ENCODE peak calls at places on chromosomes 4 and X, in six cellular contexts. J is PC-9, X is tibial nerve, D is right cardiac atrium, M is HCT116, C is K562. Q is an unnamed sample. For H3K4me1, the result is how much of the 10 kb centered on the place peaks cover.

GRCh38 chrX:16963216-16963615 is 16.8 kb downstream of the REPS2 start:
- DNase-seq in J (peak), X (no peak), C (no peak), D (no peak), M (no peak), Q (no peak)

GRCh38 chr4:65747386-65747785 is 77.1 kb upstream of the EPHA5 start:
- DNase-seq in M (no peak), C (no peak), D (no peak), X (no peak), J (no peak), Q (no peak)

GRCh38 chr4:28278676-28279075 is 1418.0 kb downstream of the STIM2 start:
- DNase-seq in X (no peak), J (no peak), C (no peak), D (no peak), M (no peak), Q (no peak)

GRCh38 chr4:187767687-187768086 is 227.9 kb upstream of the ZFP42 start:
- DNase-seq in D (no peak), C (no peak), M (no peak), X (no peak), J (no peak), Q (no peak)

GRCh38 chr4:40672528-40673522 is 43.2 kb upstream of the RBM47 start:
- DNase-seq in C (no peak), X (peak), M (peak), D (no peak), J (peak), Q (no peak)

GRCh38 chr4:168587326-168588125 is 90.7 kb downstream of the PALLD start:
- DNase-seq in X (peak), J (peak), D (peak), M (peak), C (no peak), Q (no peak)

GRCh38 chr4:103996059-103996458 is 276.3 kb upstream of the TACR3 start:
- DNase-seq in X (no peak), D (no peak), J (no peak), C (no peak), M (peak), Q (no peak)

GRCh38 chrX:115504167-115504566 is 56.8 kb upstream of the PLS3 start:
- DNase-seq in J (no peak), C (no peak), X (no peak), D (no peak), M (no peak), Q (no peak)

GRCh38 chrX:9786839-9787635 is 808 bp downstream of the SHROOM2 start:
- DNase-seq in D (peak), X (no peak), M (no peak), C (no peak), J (no peak), Q (no peak)

GRCh38 chr4:109334129-109334528 is 31.7 kb upstream of the COL25A1 start:
- DNase-seq in J (no peak), D (no peak), M (no peak), C (no peak), X (no peak), Q (no peak)

GRCh38 chr4:182749768-182750167 is 167.4 kb downstream of the DCTD start:
- DNase-seq in X (no peak), D (no peak), M (no peak), C (no peak), J (no peak), Q (no peak)

GRCh38 chr4:104693601-104694201 is 199.0 kb upstream of the CXXC4 start:
- DNase-seq in C (no peak), X (no peak), M (peak), D (no peak), J (no peak), Q (no peak)

GRCh38 chr4:52824603-52825310 is 37.4 kb upstream of the RASL11B start:
- DNase-seq in M (no peak), D (peak), X (no peak), J (no peak), C (no peak), Q (no peak)

GRCh38 chrX:138858946-138859345 is 147.4 kb upstream of the FGF13 start:
- DNase-seq in M (no peak), J (no peak), C (no peak), D (no peak), X (no peak), Q (no peak)

GRCh38 chr4:71978192-71978845 is 53.5 kb upstream of the NPFFR2 start:
- DNase-seq in C (no peak), X (no peak), J (no peak), D (no peak), M (no peak), Q (no peak)

GRCh38 chr4:61194601-61195000 is 5.5 kb upstream of the ADGRL3 start:
- DNase-seq in D (no peak), M (no peak), C (no peak), J (no peak), X (no peak), Q (no peak)

GRCh38 chrX:103831803-103832544 is at the start of gene RAB9B:
- DNase-seq in M (no peak), C (peak), D (peak), J (no peak), X (peak), Q (peak)

GRCh38 chr4:76589872-76590846 is 155.1 kb downstream of the SHROOM3 start:
- DNase-seq in C (no peak), X (no peak), J (peak), M (peak), D (peak), Q (no peak)

GRCh38 chrX:22192419-22193086 is 80.2 kb upstream of the CBLL2 start:
- DNase-seq in C (peak), M (peak), X (peak), D (peak), J (no peak), Q (peak)

GRCh38 chr4:182188622-182189021 is 54.6 kb upstream of the TENM3 start:
- DNase-seq in J (no peak), X (no peak), M (no peak), D (no peak), C (no peak), Q (no peak)

GRCh38 chrX:115553171-115553570 is 7.8 kb upstream of the PLS3 start:
- DNase-seq in M (no peak), C (no peak), D (no peak), J (no peak), X (no peak), Q (no peak)

GRCh38 chr4:110371016-110371795 is 104.7 kb upstream of the ENPEP start:
- DNase-seq in C (no peak), D (no peak), J (no peak), X (no peak), M (no peak), Q (no peak)

GRCh38 chr4:8319731-8320385 is 50.3 kb downstream of the HTRA3 start:
- DNase-seq in M (no peak), D (peak), C (no peak), X (no peak), J (no peak), Q (no peak)
- H3K4me1 ChIP-seq in M (under half), D (under half), C (under half), X (under half), J (under half), Q (under half)

GRCh38 chr4:106583108-106583507 is 214.5 kb upstream of the GIMD1 start:
- DNase-seq in J (no peak), D (no peak), C (no peak), M (no peak), X (no peak), Q (no peak)
- H3K4me1 ChIP-seq in J (under half), D (under half), C (under half), M (under half), X (under half), Q (under half)

DNA sequence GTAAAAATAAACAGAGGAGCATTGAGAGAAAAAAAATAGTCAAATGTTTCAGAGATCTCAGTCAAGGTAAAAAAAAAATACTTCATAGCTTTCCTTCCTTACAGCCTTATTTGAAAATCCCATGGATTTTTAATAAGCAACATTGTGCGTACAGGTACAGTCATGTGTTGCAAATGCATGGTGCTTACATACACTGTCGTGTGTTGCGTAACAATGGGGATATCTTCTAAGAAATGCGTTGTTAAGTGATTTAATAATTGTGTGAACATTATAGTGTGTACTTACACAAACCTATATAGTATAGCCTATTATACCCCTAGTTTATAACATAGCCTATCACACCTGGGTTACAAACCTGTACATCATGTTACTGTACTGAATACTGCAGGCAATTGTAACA is 172.0 kb downstream of the UGT8 start:
- DNase-seq in X (no peak), D (no peak), C (no peak), J (no peak), M (no peak), Q (no peak)
- H3K4me1 ChIP-seq in X (under half), D (under half), C (under half), J (under half), M (under half), Q (under half)

DNA sequence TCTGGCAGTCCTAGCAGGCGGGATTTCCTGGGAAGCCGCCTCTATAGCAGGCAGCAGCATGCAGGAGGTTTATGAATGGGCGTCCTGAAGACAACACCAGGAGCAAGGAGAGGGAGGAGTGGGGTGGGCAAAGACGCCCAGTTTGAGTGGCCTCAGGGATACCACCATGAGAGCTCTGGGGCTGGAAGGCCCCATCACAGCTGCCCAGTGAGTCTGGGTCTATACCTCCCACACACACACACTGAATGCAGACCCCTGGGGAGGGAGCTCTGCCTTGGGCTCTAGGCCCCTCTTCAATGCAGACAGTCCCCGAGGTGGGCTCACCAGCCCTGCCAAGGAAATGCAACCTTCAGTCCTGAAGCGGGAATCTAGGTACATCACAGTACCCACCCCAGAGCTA is 98.6 kb downstream of the AFAP1 start:
- DNase-seq in J (no peak), X (no peak), M (no peak), C (no peak), D (no peak), Q (no peak)
- H3K4me1 ChIP-seq in J (under half), X (under half), M (under half), C (under half), D (under half), Q (under half)

GRCh38 chr4:126109836-126110235 is 795.1 kb downstream of the FAT4 start:
- DNase-seq in M (no peak), C (no peak), J (no peak), X (no peak), D (no peak), Q (no peak)

DNA sequence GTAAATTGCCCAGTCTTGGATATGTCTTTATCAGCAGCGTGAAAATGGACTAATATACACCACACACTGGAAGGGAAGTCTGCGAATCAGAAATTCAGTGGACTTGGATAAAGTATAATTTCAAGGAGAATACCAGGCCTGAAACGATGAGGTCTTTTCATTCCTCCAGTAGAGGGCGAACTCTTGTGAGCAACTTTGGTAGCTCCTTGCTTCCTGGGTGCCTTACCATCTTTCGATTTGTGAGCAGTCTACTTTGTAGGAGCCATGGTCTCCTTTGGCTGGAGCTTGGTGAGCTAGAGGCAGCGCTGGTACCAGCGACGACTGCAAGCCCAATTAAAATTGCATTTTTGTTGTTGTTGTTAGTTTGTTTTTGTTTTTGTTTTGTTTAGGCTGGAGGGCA is 791.9 kb downstream of the FAT4 start:
- DNase-seq in C (peak), D (no peak), M (peak), X (no peak), J (no peak), Q (no peak)
- H3K4me1 ChIP-seq in C (under half), D (under half), M (under half), X (under half), J (under half), Q (under half)

GRCh38 chr4:1763070-1763549 is 30.0 kb upstream of the FGFR3 start:
- DNase-seq in X (no peak), C (no peak), J (no peak), M (no peak), D (no peak), Q (no peak)

GRCh38 chr4:1761130-1761688 is 31.9 kb upstream of the FGFR3 start:
- DNase-seq in X (no peak), J (no peak), M (no peak), C (peak), D (no peak), Q (no peak)

GRCh38 chr4:1763550-1764080 is 29.5 kb upstream of the FGFR3 start:
- DNase-seq in M (no peak), J (no peak), D (peak), X (peak), C (peak), Q (no peak)

GRCh38 chr4:1760521-1761001 is 32.5 kb upstream of the FGFR3 start:
- DNase-seq in D (no peak), X (no peak), J (no peak), C (no peak), M (no peak), Q (no peak)

DNA sequence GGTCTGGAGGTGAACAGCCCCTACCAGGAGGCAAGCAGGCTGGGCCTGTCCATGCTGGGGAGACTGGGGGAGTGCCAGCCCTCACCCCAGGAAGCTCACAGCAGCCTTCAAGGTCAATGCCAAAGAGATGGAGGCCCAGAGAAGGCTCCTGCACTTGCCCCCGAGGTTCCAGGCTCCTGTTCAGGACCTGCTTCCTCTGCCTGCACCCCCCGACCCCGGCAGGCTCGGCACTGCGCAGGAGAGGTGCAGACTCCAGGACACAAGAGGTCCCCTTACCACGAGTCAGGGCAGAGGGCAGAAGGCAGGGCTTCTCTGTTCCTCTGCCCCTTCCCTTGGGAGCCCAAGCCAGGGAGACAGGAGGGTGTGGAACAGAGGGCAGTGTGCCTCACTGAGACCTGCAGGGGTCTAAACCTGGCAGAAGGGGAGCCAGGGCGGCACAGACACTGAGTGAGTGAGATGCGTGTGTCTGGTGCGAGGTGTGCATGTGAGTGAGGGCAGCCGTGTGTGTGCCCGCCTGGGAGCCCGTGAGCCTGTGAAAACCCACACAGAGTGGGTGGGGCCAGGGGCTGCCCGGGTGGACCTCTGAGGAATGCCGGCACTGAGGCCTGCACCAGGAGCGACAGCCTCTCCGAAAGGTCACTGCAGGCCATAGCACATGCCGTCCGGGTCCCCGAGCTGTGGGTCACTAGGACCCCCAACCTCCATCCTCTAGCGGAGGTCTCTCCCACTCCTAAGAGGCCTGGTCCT is 30.7 kb upstream of the FGFR3 start:
- DNase-seq in X (no peak), M (no peak), J (no peak), C (no peak), D (no peak), Q (no peak)
- H3K4me1 ChIP-seq in X (under half), M (under half), J (under half), C (under half), D (under half), Q (under half)

GRCh38 chr4:159158989-159159388 is 56.1 kb downstream of the RAPGEF2 start:
- DNase-seq in X (no peak), D (no peak), M (no peak), C (no peak), J (no peak), Q (no peak)
- H3K4me1 ChIP-seq in X (under half), D (under half), M (under half), C (under half), J (under half), Q (under half)

GRCh38 chr4:4386736-4387392 is at the start of gene NSG1:
- DNase-seq in M (no peak), J (no peak), D (peak), X (no peak), C (peak), Q (no peak)
- H3K4me1 ChIP-seq in M (under half), J (under half), D (under half), X (under half), C (under half), Q (under half)

GRCh38 chr4:53905281-53905934 is 159.0 kb downstream of the CHIC2 start:
- DNase-seq in C (no peak), J (no peak), D (no peak), X (no peak), M (no peak), Q (no peak)
- H3K4me1 ChIP-seq in C (under half), J (under half), D (under half), X (under half), M (under half), Q (under half)